ENCODE peak calls at places on chromosome 3, in four cellular contexts. Y is H9, M is H1, F is neuronal stem cell. C is an unnamed sample.

GRCh38 chr3:107373896-107374295 is 3.3 kb upstream of the CCDC54 start:
- DNase-seq in Y (no peak), M (no peak), F (no peak), C (no peak)

GRCh38 chr3:11549580-11550140 is 94.1 kb downstream of the VGLL4 start:
- DNase-seq in Y (no peak), M (no peak), F (no peak), C (no peak)

GRCh38 chr3:13548696-13549512 is at the start of gene FBLN2:
- DNase-seq in Y (peak), M (no peak), F (peak), C (peak)

GRCh38 chr3:151146071-151146730 is 56.8 kb downstream of the GPR171 start:
- DNase-seq in Y (peak), M (peak), F (peak), C (peak)

GRCh38 chr3:161508852-161509477 is 12.4 kb downstream of the OTOL1 start:
- DNase-seq in Y (no peak), M (no peak), F (no peak), C (peak)

GRCh38 chr3:194275721-194276120 is 75.4 kb downstream of the CPN2 start:
- DNase-seq in Y (peak), M (no peak), F (no peak), C (peak)

GRCh38 chr3:84077479-84077878 is 881.3 kb upstream of the CADM2 start:
- DNase-seq in Y (no peak), M (no peak), F (no peak), C (no peak)

GRCh38 chr3:111956995-111957736 is 21.7 kb upstream of the ABHD10 start:
- DNase-seq in Y (peak), M (peak), F (no peak), C (no peak)

GRCh38 chr3:194259982-194260856 is 90.9 kb downstream of the CPN2 start:
- DNase-seq in Y (no peak), M (no peak), F (no peak), C (peak)

GRCh38 chr3:65951836-65952505 is 86.7 kb downstream of the MAGI1 start:
- DNase-seq in Y (no peak), M (no peak), F (no peak), C (peak)

GRCh38 chr3:158420654-158421396 is 150.2 kb upstream of the MLF1 start:
- DNase-seq in Y (no peak), M (no peak), F (no peak), C (peak)

DNA sequence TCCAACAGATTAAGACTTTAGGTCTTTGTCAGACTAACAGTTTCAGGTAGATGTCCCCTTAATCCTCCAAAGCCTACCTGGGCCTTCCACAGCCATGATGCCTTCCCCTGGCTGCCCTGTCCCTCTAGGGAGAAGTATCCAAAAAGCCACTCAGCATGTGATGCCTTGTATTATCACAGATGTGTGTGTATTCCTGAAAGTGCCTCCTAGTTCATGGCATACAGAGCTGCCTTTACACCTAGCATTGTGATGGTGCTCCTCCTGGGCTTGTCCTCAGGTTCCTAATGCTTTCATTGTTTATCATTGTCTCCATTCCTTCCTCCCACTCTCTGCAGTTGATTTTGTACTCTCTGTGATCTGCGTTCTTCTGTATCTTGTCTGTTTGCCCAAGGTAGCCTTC is 43.6 kb downstream of the CMSS1 start:
- DNase-seq in Y (no peak), M (no peak), F (no peak), C (no peak)
- H2BK15ac ChIP-seq in Y (no peak), M (no peak), F (no peak), C (no peak)

DNA sequence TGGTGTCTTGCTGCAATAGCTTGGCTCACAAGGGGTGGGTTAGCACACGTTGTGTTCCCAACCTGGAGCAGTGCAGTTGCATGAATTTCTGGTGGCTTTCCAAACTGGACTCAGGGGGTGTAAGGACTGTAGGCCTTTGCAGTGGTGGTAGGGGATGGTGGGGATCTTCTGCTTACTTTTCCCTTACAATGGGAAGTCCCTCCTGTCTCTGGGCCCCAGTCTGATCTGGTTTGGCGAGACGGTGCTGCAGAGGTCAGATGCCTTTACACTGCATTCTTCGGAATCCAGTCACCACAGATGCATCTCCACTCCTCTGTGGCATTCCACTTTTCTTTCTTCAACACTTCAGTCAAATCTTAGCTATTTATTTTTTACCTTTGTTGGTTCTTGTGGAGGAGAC is 132.1 kb downstream of the DOCK3 start:
- DNase-seq in Y (peak), M (peak), F (no peak), C (no peak)
- H2BK12ac ChIP-seq in Y (no peak), M (peak), F (no peak), C (no peak)

GRCh38 chr3:101779808-101780366 is 876 bp downstream of the NXPE3 start:
- DNase-seq in Y (no peak), M (no peak), F (no peak), C (peak)
- H2BK15ac ChIP-seq in Y (no peak), M (peak), F (no peak), C (no peak)

DNA sequence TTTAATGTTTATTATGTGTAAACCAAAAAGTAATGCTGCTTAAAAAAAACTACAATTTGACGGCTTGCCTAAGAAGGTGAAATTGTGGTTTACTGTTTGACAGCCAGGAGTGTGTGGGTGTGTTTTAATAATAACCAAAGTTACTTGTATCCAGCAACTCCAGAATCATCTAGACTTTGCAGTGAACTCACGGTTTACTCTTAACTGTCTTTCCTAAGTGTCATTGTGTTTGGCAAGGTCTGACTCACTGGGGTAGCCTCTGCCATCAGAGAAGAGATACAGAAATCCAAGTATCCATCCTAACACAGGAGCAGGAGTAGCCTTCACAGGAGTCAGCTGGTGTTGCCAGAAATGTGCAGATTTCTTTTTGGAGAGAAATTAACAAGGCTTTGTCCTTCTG is 151.1 kb downstream of the CTNNB1 start:
- DNase-seq in Y (no peak), M (no peak), F (no peak), C (peak)
- H2BK12ac ChIP-seq in Y (no peak), M (no peak), F (no peak), C (no peak)

DNA sequence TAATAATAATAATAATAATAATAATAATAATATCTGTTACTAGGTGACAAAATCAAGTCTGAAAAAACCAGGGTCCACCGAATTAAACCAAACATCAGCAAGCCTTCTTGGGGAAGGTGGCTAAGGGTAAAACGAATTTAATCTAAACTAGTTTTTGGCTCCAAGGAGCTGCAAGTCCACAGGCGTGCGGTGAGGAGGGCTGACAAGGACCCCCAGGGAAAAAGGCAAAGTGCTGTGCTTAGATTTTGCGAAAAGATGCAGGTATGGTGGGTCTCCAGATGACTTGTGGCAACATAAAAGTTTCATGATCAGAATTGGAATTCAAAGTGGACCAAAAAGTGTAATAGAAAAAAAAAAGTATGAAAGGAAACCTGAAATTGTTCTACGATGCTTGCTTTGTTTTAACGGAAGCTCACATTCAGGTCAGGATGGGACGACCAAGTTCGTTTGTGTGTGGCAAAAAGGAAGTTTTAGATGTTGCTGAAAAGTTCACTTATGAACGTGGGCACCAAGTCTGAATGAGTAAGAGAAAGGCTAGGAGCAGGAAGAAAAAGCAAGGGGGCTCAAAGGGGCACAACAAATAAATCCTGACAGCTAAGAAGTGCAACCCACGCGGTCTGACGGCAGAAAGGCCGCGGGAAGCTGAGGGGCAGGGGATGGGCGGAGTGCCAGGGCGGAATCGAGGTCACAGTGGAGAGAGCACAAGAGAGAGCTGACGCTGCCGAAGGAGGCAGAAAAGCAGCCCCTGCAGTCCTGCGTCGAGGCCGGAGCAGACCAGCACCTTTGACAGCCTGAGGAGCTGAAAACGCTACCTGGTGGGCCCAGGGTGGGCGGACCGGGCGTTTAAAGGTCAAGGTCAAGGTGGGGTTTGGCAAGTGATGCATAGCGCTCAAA is 1.1 kb downstream of the WDR82 start:
- DNase-seq in Y (peak), M (no peak), F (no peak), C (peak)
- H2BK15ac ChIP-seq in Y (no peak), M (no peak), F (no peak), C (no peak)

DNA sequence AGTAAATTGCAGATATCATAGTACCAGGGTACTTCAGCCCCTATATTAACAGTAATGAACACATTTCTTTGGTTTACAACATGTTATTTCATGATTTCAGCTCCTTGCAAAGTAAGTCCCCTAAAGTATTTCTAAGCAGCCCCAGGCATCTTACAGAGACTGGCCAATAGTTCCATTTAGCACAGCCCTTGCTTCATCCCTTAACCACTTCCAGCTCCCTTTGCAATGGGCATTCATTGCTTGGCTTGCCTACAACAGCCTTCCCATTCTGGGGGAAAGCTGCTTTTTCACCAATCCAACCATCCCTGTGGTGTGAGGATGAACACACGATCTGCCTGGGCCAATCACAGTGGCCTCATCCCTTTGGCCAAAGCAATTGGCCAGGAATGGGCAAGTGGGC is 67.2 kb upstream of the XCR1 start:
- DNase-seq in Y (no peak), M (no peak), F (no peak), C (no peak)
- H2BK12ac ChIP-seq in Y (no peak), M (no peak), F (no peak), C (no peak)

DNA sequence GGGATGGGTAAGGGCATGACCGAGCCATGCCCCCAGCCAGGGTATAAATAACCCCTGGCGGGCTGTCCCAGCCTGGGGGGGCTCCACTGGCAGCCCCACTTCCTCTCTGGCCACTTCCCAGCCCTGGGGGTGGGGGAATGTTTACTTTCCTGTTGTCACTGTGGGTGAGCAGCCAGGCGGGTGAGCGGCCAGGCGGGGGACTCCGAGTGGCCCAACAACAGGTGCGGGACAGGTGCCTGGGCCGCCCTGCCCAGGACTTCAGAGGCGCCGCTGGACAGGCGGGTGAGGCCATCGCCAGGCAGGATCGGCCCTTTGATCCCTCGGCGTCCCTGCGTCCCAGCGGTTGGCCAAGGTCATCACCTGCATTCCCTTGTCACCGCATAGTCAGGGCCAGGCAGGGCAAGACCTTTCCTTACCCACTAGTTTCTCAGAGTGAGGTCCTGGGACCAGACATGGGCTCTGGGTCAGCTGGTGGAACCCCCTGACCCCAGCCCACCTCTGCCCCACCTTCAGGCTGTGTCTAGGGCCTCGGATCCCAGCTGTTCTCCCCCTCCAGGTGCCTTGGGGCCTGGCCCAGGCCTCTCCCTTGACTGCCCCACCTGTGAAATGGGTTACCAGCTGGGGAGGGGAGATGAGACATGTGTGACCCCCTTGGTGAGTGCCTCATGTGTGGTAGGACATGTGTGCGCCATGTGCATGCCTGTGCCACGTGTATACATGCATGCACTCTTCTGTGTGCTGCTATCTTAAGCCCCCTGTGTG is 16.6 kb downstream of the SEMA3F start:
- DNase-seq in Y (no peak), M (no peak), F (no peak), C (no peak)
- H2BK15ac ChIP-seq in Y (no peak), M (no peak), F (no peak), C (peak)

GRCh38 chr3:114078126-114078525 is 21.6 kb downstream of the QTRT2 start:
- DNase-seq in Y (no peak), M (no peak), F (no peak), C (no peak)

GRCh38 chr3:114080201-114080600 is 23.7 kb downstream of the QTRT2 start:
- DNase-seq in Y (no peak), M (no peak), F (no peak), C (no peak)

GRCh38 chr3:114079761-114080160 is 23.2 kb downstream of the QTRT2 start:
- DNase-seq in Y (no peak), M (no peak), F (no peak), C (peak)

GRCh38 chr3:114081022-114081421 is 24.5 kb downstream of the QTRT2 start:
- DNase-seq in Y (no peak), M (no peak), F (no peak), C (no peak)

DNA sequence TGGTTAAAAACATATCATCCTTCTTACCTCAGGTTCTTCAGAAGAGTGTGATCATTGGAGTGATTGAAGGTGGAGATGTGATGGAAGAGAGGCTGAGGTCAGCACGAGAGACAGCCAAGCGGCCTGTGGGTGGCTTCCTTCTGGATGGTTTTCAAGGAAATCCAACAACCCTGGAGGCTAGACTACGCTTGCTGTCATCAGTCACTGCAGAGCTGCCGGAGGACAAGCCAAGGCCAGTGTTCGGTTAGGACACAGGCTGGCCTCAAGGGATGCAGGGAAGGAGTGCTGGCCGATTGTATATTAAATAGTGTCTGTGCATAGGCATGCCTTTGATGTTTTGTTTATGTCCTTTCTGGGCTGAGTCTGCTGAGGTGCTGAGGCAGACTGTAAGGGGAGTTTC is 20.2 kb downstream of the QTRT2 start:
- DNase-seq in Y (no peak), M (no peak), F (no peak), C (no peak)
- H2BK12ac ChIP-seq in Y (no peak), M (no peak), F (no peak), C (no peak)

DNA sequence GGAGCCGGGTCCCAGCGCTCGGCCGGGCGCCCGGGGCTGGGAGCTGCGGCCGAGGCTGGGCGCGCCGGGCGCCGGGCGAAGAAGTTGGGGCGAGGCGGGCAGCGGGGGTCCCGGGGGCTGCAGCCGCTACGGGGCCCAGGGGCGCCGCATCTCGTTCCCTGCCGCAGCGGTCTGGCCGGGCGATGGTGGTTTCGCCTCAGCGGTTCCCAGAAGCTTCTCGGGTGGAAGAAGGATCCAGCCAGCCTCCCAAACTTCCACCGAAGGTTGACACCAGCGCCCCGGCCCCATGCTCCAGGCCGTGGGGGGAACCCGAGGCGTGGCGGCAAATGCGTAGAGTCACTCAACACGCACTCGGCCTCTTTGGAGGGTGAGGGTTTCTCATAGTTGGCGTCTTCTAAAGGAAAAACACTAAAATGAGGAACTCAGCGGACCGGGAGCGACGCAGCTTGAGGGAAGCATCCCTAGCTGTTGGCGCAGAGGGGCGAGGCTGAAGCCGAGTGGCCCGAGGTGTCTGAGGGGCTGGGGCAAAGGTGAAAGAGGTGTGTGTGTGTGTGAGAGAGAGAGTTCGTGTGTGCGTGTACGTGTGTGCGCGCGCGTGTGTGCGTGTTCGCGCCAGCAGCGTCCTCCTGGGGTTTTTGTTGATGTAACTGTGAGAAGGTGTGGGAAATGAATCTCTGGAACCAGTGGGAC is 943 bp downstream of the BOC start:
- DNase-seq in Y (no peak), M (no peak), F (no peak), C (peak)
- H2BK15ac ChIP-seq in Y (no peak), M (peak), F (peak), C (peak)

GRCh38 chr3:143974181-143974876 is 2.7 kb downstream of the DIPK2A start:
- DNase-seq in Y (no peak), M (no peak), F (no peak), C (peak)

GRCh38 chr3:143972155-143972494 is 502 bp downstream of the DIPK2A start:
- DNase-seq in Y (peak), M (peak), F (no peak), C (no peak)

GRCh38 chr3:143971367-143972154 is at the start of gene DIPK2A:
- DNase-seq in Y (peak), M (peak), F (peak), C (peak)

GRCh38 chr3:143973352-143974021 is 1.9 kb downstream of the DIPK2A start:
- DNase-seq in Y (no peak), M (no peak), F (no peak), C (peak)

DNA sequence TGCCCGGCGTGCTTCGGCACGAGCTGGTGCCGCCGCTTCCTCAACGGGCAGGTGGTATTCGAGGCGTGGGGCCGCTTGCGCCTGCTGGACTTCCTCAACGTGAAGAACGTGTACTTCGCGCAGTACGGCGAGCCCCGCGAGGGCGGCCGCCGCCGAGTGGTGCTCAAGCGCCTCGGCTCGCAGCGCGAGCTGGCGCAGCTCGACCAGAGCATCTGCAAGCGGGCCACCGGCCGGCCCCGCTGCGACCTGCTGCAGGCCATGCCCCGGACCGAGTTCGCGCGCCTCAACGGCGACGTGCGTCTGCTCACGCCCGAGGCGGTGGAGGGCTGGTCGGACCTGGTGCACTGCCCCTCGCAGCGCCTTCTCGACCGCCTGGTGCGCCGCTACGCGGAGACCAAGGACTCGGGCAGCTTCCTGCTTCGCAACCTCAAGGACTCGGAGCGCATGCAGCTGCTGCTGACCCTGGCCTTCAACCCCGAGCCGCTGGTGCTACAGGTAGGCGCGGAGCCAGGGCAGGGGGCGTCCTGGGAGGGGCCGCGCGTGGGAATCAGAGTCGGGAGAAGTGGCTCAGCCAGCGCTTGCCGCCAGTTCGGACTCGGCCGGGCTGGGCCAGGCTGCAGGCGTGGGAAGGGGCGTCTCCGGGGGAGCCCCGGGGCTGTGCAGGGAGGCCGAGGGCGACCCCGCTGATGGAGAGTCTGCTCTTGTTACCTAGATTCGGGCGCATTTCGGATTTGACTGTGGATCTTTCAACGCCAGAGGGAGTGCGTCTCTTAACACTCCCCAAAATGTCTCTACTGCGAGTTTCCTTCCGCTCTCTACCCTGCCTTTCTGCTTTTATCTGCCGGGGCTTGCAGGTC is 1.1 kb downstream of the DIPK2A start:
- DNase-seq in Y (peak), M (peak), F (peak), C (peak)
- H2BK12ac ChIP-seq in Y (no peak), M (peak), F (peak), C (peak)